ENCODE peak calls at places on chromosomes 1 and 21, in four cellular contexts. One of them, this sample, is unnamed.

GRCh38 chr1:244796719-244797406 is 38.6 kb upstream of the COX20 start:
- DNase-seq in SK-N-SH: peak; percentile 69
- DNase-seq in CD8-positive, alpha-beta T cell: peak; percentile 21
- DNase-seq in sigmoid colon: peak; percentile 72
- DNase-seq in this sample: no peak

GRCh38 chr1:86487131-86487804 is 18.5 kb downstream of the CLCA1 start:
- DNase-seq in sigmoid colon: peak; percentile 72
- DNase-seq in SK-N-SH: no peak
- DNase-seq in CD8-positive, alpha-beta T cell: no peak
- DNase-seq in this sample: no peak

GRCh38 chr1:153431427-153431826 is 15.1 kb downstream of the S100A7A start:
- DNase-seq in sigmoid colon: no peak
- DNase-seq in CD8-positive, alpha-beta T cell: no peak
- DNase-seq in SK-N-SH: no peak
- DNase-seq in this sample: no peak

GRCh38 chr1:229536982-229537381 is 21.5 kb downstream of the ABCB10 start:
- DNase-seq in SK-N-SH: no peak
- DNase-seq in sigmoid colon: no peak
- DNase-seq in CD8-positive, alpha-beta T cell: no peak
- DNase-seq in this sample: no peak

GRCh38 chr1:162206749-162207635 is 137.5 kb downstream of the NOS1AP start:
- DNase-seq in SK-N-SH: no peak
- DNase-seq in CD8-positive, alpha-beta T cell: no peak
- DNase-seq in sigmoid colon: peak; percentile 71
- DNase-seq in this sample: no peak

GRCh38 chr1:47894718-47895393 is 102.3 kb downstream of the TRABD2B start:
- DNase-seq in CD8-positive, alpha-beta T cell: no peak
- DNase-seq in sigmoid colon: no peak
- DNase-seq in SK-N-SH: no peak
- DNase-seq in this sample: no peak

GRCh38 chr1:59332983-59333382 is 36.1 kb downstream of the FGGY start:
- DNase-seq in SK-N-SH: no peak
- DNase-seq in CD8-positive, alpha-beta T cell: no peak
- DNase-seq in sigmoid colon: no peak
- DNase-seq in this sample: no peak

GRCh38 chr1:208041505-208041904 is 130.6 kb upstream of the CD34 start:
- DNase-seq in CD8-positive, alpha-beta T cell: no peak
- DNase-seq in SK-N-SH: no peak
- DNase-seq in sigmoid colon: no peak
- DNase-seq in this sample: peak; percentile 37

GRCh38 chr1:168623003-168623828 is 46.8 kb downstream of the XCL1 start:
- DNase-seq in sigmoid colon: no peak
- DNase-seq in CD8-positive, alpha-beta T cell: no peak
- DNase-seq in SK-N-SH: no peak
- DNase-seq in this sample: no peak

GRCh38 chr1:22177354-22178003 is 34.6 kb upstream of the WNT4 start:
- DNase-seq in CD8-positive, alpha-beta T cell: no peak
- DNase-seq in sigmoid colon: no peak
- DNase-seq in SK-N-SH: no peak
- DNase-seq in this sample: no peak

GRCh38 chr21:38438476-38438893 is 59.8 kb downstream of the ERG start:
- DNase-seq in CD8-positive, alpha-beta T cell: no peak
- DNase-seq in sigmoid colon: no peak
- DNase-seq in SK-N-SH: no peak
- DNase-seq in this sample: peak; percentile 80

GRCh38 chr1:228194436-228194835 is 13.4 kb upstream of the OBSCN start:
- DNase-seq in sigmoid colon: no peak
- DNase-seq in CD8-positive, alpha-beta T cell: no peak
- DNase-seq in SK-N-SH: no peak
- DNase-seq in this sample: peak; percentile 16

GRCh38 chr1:85581802-85582686 is 1.5 kb downstream of the CCN1 start:
- DNase-seq in CD8-positive, alpha-beta T cell: no peak
- DNase-seq in SK-N-SH: peak; percentile 48
- DNase-seq in sigmoid colon: peak; percentile 79
- DNase-seq in this sample: no peak

GRCh38 chr1:32989160-32989894 is 24.7 kb upstream of the RNF19B start:
- DNase-seq in CD8-positive, alpha-beta T cell: no peak
- DNase-seq in SK-N-SH: no peak
- DNase-seq in sigmoid colon: peak; percentile 91
- DNase-seq in this sample: peak; percentile 82

GRCh38 chr21:45351061-45351460 is 53.9 kb upstream of the COL18A1 start:
- DNase-seq in sigmoid colon: no peak
- DNase-seq in SK-N-SH: no peak
- DNase-seq in CD8-positive, alpha-beta T cell: no peak
- DNase-seq in this sample: no peak

GRCh38 chr21:45347712-45348477 is 57.1 kb upstream of the COL18A1 start:
- DNase-seq in SK-N-SH: no peak
- DNase-seq in CD8-positive, alpha-beta T cell: no peak
- DNase-seq in sigmoid colon: no peak
- DNase-seq in this sample: peak; percentile 87

GRCh38 chr21:45347048-45347711 is 57.8 kb upstream of the COL18A1 start:
- DNase-seq in CD8-positive, alpha-beta T cell: no peak
- DNase-seq in sigmoid colon: no peak
- DNase-seq in SK-N-SH: peak; percentile 63
- DNase-seq in this sample: no peak

GRCh38 chr21:45350206-45350854 is 54.6 kb upstream of the COL18A1 start:
- DNase-seq in SK-N-SH: no peak
- DNase-seq in sigmoid colon: no peak
- DNase-seq in CD8-positive, alpha-beta T cell: no peak
- DNase-seq in this sample: no peak

DNA sequence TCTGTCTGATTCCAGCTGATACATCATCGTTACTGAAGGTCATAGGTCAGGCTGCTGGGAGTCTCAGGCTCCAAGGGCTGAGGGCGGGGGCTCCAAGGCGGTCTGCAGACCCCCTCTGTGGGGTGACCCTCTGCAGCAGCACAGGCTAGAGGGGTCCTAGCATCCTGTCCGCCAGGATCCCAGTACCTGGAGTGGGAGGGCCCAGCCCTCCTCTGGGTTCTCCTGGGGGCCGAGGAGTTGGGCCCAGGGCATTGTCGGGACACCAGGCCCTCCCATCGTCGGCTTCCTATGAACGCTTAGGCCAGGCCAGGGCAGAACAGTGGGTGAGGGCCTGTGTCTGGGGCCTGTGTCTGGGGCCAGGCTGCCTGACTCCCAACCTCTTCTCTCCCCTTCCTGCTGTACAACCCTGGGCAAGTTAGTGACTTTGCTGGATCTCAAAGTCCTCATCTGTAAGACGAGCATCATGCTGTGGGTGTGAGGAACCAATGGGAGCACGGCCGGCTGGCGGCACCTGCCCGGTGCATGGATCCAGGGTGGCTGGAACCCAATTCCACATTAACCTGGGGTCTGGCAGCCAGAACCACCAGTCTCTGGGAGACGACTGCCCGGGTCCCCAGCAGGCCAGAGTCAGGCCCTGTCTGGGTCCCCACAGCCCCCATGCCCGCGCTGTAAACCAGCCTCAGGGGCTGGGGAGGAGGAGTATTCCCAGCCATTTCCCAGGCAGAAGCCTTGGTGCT is 56.2 kb upstream of the COL18A1 start:
- DNase-seq in SK-N-SH: no peak
- DNase-seq in CD8-positive, alpha-beta T cell: no peak
- DNase-seq in sigmoid colon: no peak
- DNase-seq in this sample: no peak
- H3K27ac ChIP-seq in SK-N-SH: no peak overlapping the region
- H3K27ac ChIP-seq in CD8-positive, alpha-beta T cell: no peak overlapping the region
- H3K27ac ChIP-seq in sigmoid colon: peak overlapping the region; percentile 73
- H3K27ac ChIP-seq in this sample: peak overlapping the region; percentile 73

GRCh38 chr1:3630914-3631313 is 6.1 kb downstream of the TPRG1L start:
- DNase-seq in CD8-positive, alpha-beta T cell: no peak
- DNase-seq in SK-N-SH: no peak
- DNase-seq in sigmoid colon: no peak
- DNase-seq in this sample: no peak
- H3K36me3 ChIP-seq in CD8-positive, alpha-beta T cell: peaks cover 33% of the 10 kb centered on the region
- H3K36me3 ChIP-seq in SK-N-SH: peaks cover 8% of the 10 kb centered on the region
- H3K36me3 ChIP-seq in sigmoid colon: peaks cover 23% of the 10 kb centered on the region
- H3K36me3 ChIP-seq in this sample: peaks cover 82% of the 10 kb centered on the region

GRCh38 chr1:159924791-159925712 is at the start of gene TAGLN2:
- DNase-seq in SK-N-SH: peak; percentile 93
- DNase-seq in CD8-positive, alpha-beta T cell: peak; percentile 83
- DNase-seq in sigmoid colon: peak; percentile 96
- DNase-seq in this sample: peak; percentile 97
- TF ChIP-seq CTCF in SK-N-SH: no peak
- TF ChIP-seq CTCF in CD8-positive, alpha-beta T cell: no peak
- TF ChIP-seq CTCF in sigmoid colon: no peak
- TF ChIP-seq CTCF in this sample: no peak

DNA sequence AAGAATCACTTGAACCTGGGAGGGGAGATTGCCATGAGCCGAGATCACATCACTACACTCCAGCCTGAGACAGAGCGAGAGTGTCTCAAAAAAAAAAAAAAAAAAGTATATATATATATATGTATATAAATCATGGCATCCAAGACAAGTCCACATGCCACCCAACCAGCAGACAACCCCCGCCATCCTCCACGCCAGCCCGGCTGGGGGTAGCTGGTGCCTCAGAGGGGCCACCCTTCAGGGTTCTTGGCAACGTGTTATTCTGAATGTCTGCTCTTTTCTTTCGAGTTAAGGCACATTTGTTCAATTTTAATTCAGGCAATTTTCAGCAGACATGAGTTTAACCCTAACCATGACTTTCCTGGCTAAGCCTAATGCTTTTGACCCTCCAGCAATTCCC is 9.7 kb upstream of the TMEM240 start:
- DNase-seq in CD8-positive, alpha-beta T cell: no peak
- DNase-seq in SK-N-SH: no peak
- DNase-seq in sigmoid colon: no peak
- DNase-seq in this sample: no peak
- H3K27ac ChIP-seq in CD8-positive, alpha-beta T cell: no peak overlapping the region
- H3K27ac ChIP-seq in SK-N-SH: no peak overlapping the region
- H3K27ac ChIP-seq in sigmoid colon: no peak overlapping the region
- H3K27ac ChIP-seq in this sample: no peak overlapping the region